ENCODE peak calls at places on chromosomes 12 and 14, in seven cellular contexts. S, D, Q, O, P, M and T are unnamed samples.

GRCh38 chr12:120964298-120964697 is 14.0 kb upstream of the HNF1A start:
- DNase-seq in S (no peak), Q (no peak), O (no peak), D (no peak), P (no peak), M (no peak), T (no peak)

GRCh38 chr12:8953773-8954402 is 4.4 kb upstream of the M6PR start:
- DNase-seq in S (no peak), O (no peak), M (no peak), D (no peak), Q (no peak), P (no peak), T (no peak)

GRCh38 chr12:95413576-95413975 is 60.4 kb upstream of the METAP2 start:
- DNase-seq in S (no peak), O (no peak), P (no peak), Q (no peak), M (no peak), D (no peak), T (no peak)

GRCh38 chr12:3131129-3131528 is 54.0 kb downstream of the TSPAN9 start:
- DNase-seq in M (no peak), D (no peak), S (no peak), O (no peak), Q (no peak), P (no peak), T (no peak)

GRCh38 chr12:51401900-51402299 is 10.7 kb upstream of the GALNT6 start:
- DNase-seq in P (no peak), S (no peak), Q (no peak), D (no peak), O (no peak), M (no peak), T (no peak)

GRCh38 chr14:95686935-95687334 is 709 bp downstream of the TCL1B start:
- DNase-seq in P (no peak), S (no peak), M (no peak), O (no peak), D (no peak), Q (no peak), T (no peak)

GRCh38 chr14:100375963-100376735 is 53.0 kb downstream of the SLC25A47 start:
- DNase-seq in D (peak), M (peak), S (peak), P (peak), O (peak), Q (peak), T (peak)

GRCh38 chr12:45409966-45410365 is 194.1 kb downstream of the ANO6 start:
- DNase-seq in M (no peak), P (no peak), S (no peak), Q (no peak), O (no peak), D (peak), T (peak)

GRCh38 chr12:75560167-75560566 is 48.8 kb upstream of the KRR1 start:
- DNase-seq in P (no peak), Q (no peak), O (no peak), D (no peak), M (no peak), S (peak), T (no peak)
- TF ChIP-seq CTCF in P (no peak), Q (no peak), O (peak), D (peak), M (no peak), S (peak), T (peak)

GRCh38 chr12:118033902-118034301 is 17.4 kb downstream of the RFC5 start:
- DNase-seq in P (no peak), M (no peak), O (no peak), S (no peak), D (no peak), Q (no peak), T (peak)

GRCh38 chr12:118033331-118033730 is 16.8 kb downstream of the RFC5 start:
- DNase-seq in S (no peak), O (no peak), M (no peak), D (no peak), Q (no peak), P (no peak), T (no peak)

GRCh38 chr12:118036672-118037411 is 20.3 kb downstream of the RFC5 start:
- DNase-seq in Q (no peak), O (no peak), P (no peak), M (no peak), S (no peak), D (no peak), T (no peak)

GRCh38 chr12:118034429-118035193 is 18.1 kb downstream of the RFC5 start:
- DNase-seq in M (no peak), P (peak), O (no peak), S (peak), D (no peak), Q (no peak), T (no peak)

GRCh38 chr12:118035194-118036041 is 18.9 kb downstream of the RFC5 start:
- DNase-seq in O (no peak), M (no peak), D (no peak), S (peak), P (no peak), Q (no peak), T (no peak)
- TF ChIP-seq CTCF in O (no peak), M (no peak), D (no peak), S (peak), P (no peak), Q (no peak), T (no peak)

GRCh38 chr14:22276913-22277816 is 311.9 kb downstream of the DAD1 start:
- DNase-seq in P (no peak), M (no peak), D (no peak), Q (no peak), O (no peak), S (no peak), T (no peak)
- TF ChIP-seq CTCF in P (peak), M (no peak), D (peak), Q (peak), O (peak), S (peak), T (peak)

DNA sequence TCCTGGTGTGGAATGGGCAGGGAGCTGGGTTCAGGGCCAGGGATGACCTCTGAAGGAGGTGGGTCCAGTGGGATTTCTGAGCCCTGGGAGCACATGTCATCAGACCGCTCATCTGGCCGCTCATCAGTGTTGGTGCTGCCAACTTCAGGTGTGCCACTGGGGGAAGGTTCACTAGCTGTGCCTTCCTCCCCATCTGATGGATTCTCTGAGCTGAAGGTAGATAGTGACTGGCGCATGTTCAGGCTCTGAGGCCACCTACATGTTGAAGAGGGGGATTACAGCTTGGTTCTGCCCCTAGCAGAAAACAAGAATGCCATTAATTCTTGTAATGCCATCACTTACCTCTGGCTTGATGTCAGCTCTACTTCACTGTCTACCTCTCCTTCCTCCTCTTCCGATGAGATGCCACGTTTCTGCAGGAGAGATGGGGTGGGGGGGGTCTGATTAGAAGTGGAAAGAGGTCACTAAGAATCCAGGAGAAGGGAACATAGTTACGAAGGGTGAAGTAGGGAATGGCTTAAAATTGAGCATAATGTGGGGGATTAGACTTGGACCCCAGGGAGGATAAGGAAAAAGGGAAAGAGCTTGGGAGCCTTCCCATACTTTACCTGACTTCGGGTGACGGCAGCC is 17.2 kb downstream of the MAP3K12 start:
- DNase-seq in D (no peak), Q (no peak), O (no peak), S (no peak), M (no peak), P (peak), T (no peak)
- TF ChIP-seq CTCF in D (no peak), Q (peak), O (no peak), S (peak), M (no peak), P (peak), T (no peak)

DNA sequence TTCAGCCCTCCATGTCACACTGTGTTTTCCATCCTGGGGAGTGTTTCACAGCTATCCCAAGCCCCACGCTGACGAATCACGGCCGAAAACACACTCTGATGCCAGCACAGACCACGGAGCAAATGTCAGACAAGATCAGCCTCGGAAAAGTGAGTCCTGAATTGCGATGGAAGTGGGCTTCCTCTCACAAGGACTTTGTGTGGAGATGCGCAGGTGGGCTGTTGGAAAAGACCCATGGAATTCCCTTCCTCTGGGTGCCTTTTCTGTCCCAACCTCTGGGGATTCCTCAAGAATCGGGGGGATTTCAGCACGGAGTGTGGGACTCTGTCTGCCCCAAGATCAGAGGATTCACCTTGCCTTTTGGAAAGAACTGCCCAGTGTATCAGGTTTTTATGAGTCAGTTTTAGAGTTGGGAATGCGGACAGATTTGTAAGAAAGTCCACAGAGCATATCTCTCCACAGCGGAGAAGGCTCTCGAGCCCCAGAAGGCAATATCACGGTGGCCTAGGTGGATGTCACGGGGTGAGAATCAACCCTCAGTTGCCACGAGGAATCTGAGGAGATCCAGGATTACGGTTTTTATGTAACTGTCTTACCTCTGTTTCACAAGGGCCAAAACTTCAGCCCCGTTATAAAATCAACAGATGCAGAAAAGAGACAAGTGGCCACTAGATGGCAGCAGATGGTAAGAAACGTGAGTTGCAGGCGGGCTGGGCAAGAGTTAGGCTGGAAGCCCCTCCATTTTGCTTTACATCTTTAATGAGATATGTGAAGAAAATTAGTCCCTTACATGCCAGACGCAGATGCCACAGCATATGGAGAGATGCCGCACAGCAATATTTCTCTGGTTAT is 201.9 kb downstream of the DAD1 start:
- DNase-seq in Q (peak), M (peak), S (peak), O (peak), D (peak), P (peak), T (peak)
- TF ChIP-seq CTCF in Q (peak), M (peak), S (peak), O (peak), D (peak), P (peak), T (peak)